ENCODE peak calls at places on chromosomes 3 and 15, in five cellular contexts. V is A549, J is IMR-90, D is HepG2, O is K562. I is an unnamed sample.

GRCh38 chr3:45665101-45665572 is 24.1 kb upstream of the SACM1L start:
- DNase-seq in J (peak), V (peak), O (peak), D (peak), I (peak)

GRCh38 chr15:78243491-78243941 is 9.2 kb upstream of the ACSBG1 start:
- DNase-seq in O (peak), V (no peak), J (peak), D (no peak), I (no peak)

GRCh38 chr15:73822998-73823397 is 50.4 kb upstream of the TBC1D21 start:
- DNase-seq in O (no peak), V (no peak), D (no peak), J (peak), I (no peak)

GRCh38 chr3:42581400-42581708 is 413 bp downstream of the SEC22C start:
- DNase-seq in V (no peak), D (no peak), J (no peak), O (no peak), I (no peak)

GRCh38 chr3:21484323-21485154 is 266.5 kb downstream of the ZNF385D start:
- DNase-seq in J (peak), D (peak), O (peak), V (peak), I (peak)

GRCh38 chr3:131020122-131020693 is 6.4 kb downstream of the ASTE1 start:
- DNase-seq in V (no peak), D (no peak), O (peak), J (no peak), I (no peak)

GRCh38 chr15:40155270-40155910 is 5.5 kb upstream of the BUB1B start:
- DNase-seq in O (no peak), J (no peak), V (no peak), D (no peak), I (no peak)

GRCh38 chr3:141059816-141060215 is 8.7 kb downstream of the SPSB4 start:
- DNase-seq in J (no peak), O (no peak), D (no peak), V (no peak), I (no peak)

GRCh38 chr15:43880406-43881184 is 53.8 kb downstream of the WDR76 start:
- DNase-seq in V (no peak), J (peak), O (no peak), D (no peak), I (no peak)

GRCh38 chr3:180683816-180684215 is 4.5 kb upstream of the CCDC39 start:
- DNase-seq in D (no peak), J (no peak), V (no peak), O (no peak), I (no peak)

GRCh38 chr3:109346099-109346498 is 8.8 kb upstream of the DPPA4 start:
- DNase-seq in V (no peak), O (no peak), D (no peak), J (no peak), I (no peak)

GRCh38 chr3:42605550-42606173 is 5.2 kb downstream of the NKTR start:
- DNase-seq in D (peak), O (peak), V (no peak), J (no peak), I (no peak)

GRCh38 chr15:80072285-80072684 is 12.8 kb downstream of the ZFAND6 start:
- DNase-seq in V (peak), J (peak), D (peak), O (peak), I (peak)

GRCh38 chr3:193563999-193564398 is 9.3 kb upstream of the ATP13A4 start:
- DNase-seq in J (no peak), D (peak), V (no peak), O (no peak), I (no peak)

GRCh38 chr15:41629883-41630282 is 30.3 kb upstream of the MGA start:
- DNase-seq in D (no peak), V (no peak), J (no peak), O (no peak), I (no peak)

GRCh38 chr15:90836296-90836871 is 32.0 kb upstream of the FURIN start:
- DNase-seq in V (peak), J (peak), D (peak), O (peak), I (no peak)

GRCh38 chr3:120791958-120792357 is 49.4 kb downstream of the GTF2E1 start:
- DNase-seq in J (peak), D (no peak), O (peak), V (peak), I (no peak)

GRCh38 chr3:189983612-189984011 is 137.1 kb downstream of the P3H2 start:
- DNase-seq in J (no peak), O (no peak), D (no peak), V (no peak), I (no peak)

GRCh38 chr3:187473778-187474406 is 105.7 kb downstream of the RTP4 start:
- DNase-seq in O (peak), J (no peak), D (no peak), V (no peak), I (no peak)

GRCh38 chr15:62566248-62566647 is 401.2 kb upstream of the C2CD4B start:
- DNase-seq in V (no peak), J (peak), D (no peak), O (no peak), I (no peak)

GRCh38 chr3:42442640-42443039 is 32.2 kb upstream of the LYZL4 start:
- DNase-seq in D (no peak), V (no peak), O (peak), J (no peak), I (no peak)

GRCh38 chr15:81265944-81266775 is 57.8 kb downstream of the STARD5 start:
- DNase-seq in V (peak), O (peak), J (peak), D (peak), I (no peak)

GRCh38 chr3:123540285-123540684 is 44.6 kb downstream of the HACD2 start:
- DNase-seq in J (peak), V (no peak), O (no peak), D (no peak), I (no peak)

GRCh38 chr15:56772868-56773639 is 39.7 kb upstream of the ZNF280D start:
- DNase-seq in V (no peak), O (no peak), J (peak), D (peak), I (no peak)
- TF ChIP-seq SMC3 in V (no peak), O (no peak), J (no peak), D (no peak), I (no peak)

GRCh38 chr3:184560531-184560930 is 1.1 kb upstream of the EPHB3 start:
- DNase-seq in D (no peak), V (no peak), O (no peak), J (no peak), I (no peak)

GRCh38 chr3:184560992-184561328 is 625 bp upstream of the EPHB3 start:
- DNase-seq in V (peak), D (no peak), J (no peak), O (no peak), I (no peak)

GRCh38 chr3:184562146-184562861 is 719 bp downstream of the EPHB3 start:
- DNase-seq in J (no peak), O (no peak), D (no peak), V (no peak), I (no peak)

GRCh38 chr3:184562875-184563568 is 1.4 kb downstream of the EPHB3 start:
- DNase-seq in J (peak), O (no peak), D (no peak), V (no peak), I (no peak)

GRCh38 chr3:184561329-184562145 is at the start of gene EPHB3:
- DNase-seq in J (peak), D (peak), O (peak), V (peak), I (peak)
- TF ChIP-seq POLR2A in J (peak), D (no peak), O (no peak), V (peak), I (no peak)

DNA sequence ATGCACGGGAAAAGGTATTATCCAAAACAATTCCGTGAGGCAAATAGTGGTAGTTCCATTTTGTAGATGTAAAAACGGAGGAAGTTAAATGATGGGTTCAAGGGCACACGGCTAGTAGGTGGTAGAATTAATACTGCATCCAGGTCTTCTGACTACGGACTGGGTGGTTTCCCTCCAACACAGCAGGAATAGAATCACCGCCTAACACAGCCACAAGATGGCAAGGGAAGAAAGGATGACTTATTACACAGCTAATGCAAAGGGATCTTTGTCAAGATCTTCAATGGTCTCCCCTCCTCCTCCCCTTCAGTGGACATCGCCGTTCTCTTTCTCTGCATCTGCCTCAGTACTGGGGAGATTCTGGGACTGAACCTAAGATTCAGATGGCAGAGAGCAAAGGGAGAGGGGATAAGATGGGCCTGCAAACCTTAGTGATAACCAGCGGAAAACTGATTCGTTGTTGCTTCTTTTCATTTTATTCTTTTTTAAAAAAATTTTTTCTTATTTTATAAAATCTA is 574 bp upstream of the TOPBP1 start:
- DNase-seq in J (peak), D (peak), O (peak), V (no peak), I (no peak)
- TF ChIP-seq SMC3 in J (no peak), D (peak), O (no peak), V (no peak), I (no peak)

DNA sequence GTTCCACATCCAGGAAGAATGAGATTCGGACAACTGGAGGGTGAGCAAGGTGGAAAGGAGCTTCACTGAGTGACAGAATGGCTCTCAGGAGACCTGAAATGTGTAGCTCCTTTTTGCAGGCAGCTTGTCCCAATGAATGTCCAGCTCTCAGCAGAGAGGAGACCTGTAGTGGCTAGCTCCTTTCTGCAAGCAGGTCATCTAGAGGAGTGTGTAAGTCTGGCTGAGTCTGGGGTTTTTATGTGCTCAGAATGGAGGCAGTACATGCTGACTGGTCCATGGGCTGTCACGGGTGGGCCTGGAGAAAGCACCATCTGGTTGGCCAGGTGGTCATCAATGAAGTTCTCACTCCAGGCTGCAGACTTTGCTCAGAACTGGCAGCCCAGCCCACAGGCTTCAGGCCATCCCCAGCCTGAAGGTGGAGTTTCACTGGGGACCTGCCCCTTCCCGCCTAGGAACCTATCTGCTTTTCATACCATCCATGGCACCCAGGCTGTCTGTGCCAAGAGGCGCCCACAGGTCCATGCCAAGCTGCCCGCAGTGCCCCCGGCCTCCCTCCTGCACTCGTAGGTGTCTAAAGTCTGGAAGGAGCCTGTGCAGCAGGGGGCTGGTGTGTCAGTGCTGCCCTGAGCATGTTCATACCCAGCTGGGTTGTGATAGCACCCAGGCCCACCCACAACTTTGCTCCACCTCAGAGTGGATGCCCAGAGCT is 276.6 kb downstream of the UBE2E2 start:
- DNase-seq in J (no peak), D (no peak), O (no peak), V (no peak), I (no peak)
- TF ChIP-seq POLR2A in J (no peak), D (no peak), O (no peak), V (no peak), I (no peak)

GRCh38 chr15:69209661-69210060 is 49.2 kb downstream of the GLCE start:
- DNase-seq in O (no peak), V (no peak), J (no peak), D (no peak), I (no peak)

GRCh38 chr15:69200773-69201745 is 40.6 kb downstream of the GLCE start:
- DNase-seq in V (no peak), O (no peak), J (no peak), D (no peak), I (no peak)

GRCh38 chr15:69210574-69210973 is 50.1 kb downstream of the GLCE start:
- DNase-seq in V (no peak), O (no peak), D (no peak), J (no peak), I (no peak)

DNA sequence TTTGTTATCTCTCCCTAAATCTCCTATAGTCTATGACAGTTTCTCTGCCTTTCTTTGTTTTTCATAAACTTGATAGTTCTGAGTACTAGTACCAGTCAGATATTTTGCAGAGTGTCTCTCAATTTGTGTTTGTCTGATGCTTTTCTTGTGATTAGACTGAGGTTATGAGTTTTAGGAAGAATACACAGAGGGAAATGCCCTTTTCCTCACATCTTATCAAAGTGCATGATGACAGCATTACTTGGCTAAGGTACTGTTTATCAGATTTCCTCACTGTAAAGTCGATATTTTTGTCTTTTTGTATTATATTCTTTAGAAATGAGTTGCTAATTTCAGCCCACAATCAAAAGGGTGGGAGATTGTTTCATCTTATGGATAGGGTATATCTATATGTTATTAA is 45.6 kb downstream of the GLCE start:
- DNase-seq in O (no peak), V (no peak), D (no peak), J (no peak), I (no peak)
- TF ChIP-seq SMC3 in O (no peak), V (no peak), D (no peak), J (no peak), I (no peak)

GRCh38 chr3:197949191-197949766 is 711 bp upstream of the RPL35A start:
- DNase-seq in V (no peak), D (no peak), O (peak), J (no peak), I (no peak)

GRCh38 chr3:197950661-197951029 is 655 bp downstream of the RPL35A start:
- DNase-seq in V (no peak), O (no peak), J (no peak), D (no peak), I (no peak)

GRCh38 chr3:197951392-197951990 is 1.5 kb downstream of the RPL35A start:
- DNase-seq in D (no peak), O (peak), V (no peak), J (no peak), I (no peak)

GRCh38 chr3:197952440-197952839 is 2.5 kb downstream of the RPL35A start:
- DNase-seq in J (no peak), O (no peak), D (no peak), V (no peak), I (no peak)

GRCh38 chr3:197949767-197950660 is at the start of gene RPL35A:
- DNase-seq in V (peak), O (peak), D (peak), J (peak), I (peak)
- TF ChIP-seq POLR2A in V (peak), O (peak), D (peak), J (peak), I (peak)

DNA sequence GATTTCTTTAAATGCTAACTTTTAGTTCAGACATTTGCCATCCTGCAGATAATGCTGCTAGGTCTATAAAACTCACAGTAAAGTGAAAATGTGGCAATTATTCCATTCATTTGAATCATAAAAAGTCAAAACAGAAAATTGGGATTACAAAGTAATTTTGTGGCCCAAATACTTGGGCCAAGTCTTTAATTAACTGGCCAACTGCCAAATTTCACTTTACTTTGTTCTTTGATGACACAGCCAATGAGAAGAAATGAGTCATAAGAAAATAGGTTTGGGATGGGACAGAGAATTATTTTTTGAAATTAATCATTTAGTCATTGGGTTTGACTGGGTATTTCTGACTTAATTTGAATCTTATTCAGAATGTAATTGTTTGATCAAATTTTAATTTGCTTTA is 89.8 kb upstream of the SLC2A2 start:
- DNase-seq in J (no peak), V (no peak), D (no peak), O (no peak), I (no peak)
- TF ChIP-seq SMC3 in J (no peak), V (no peak), D (no peak), O (no peak), I (no peak)

DNA sequence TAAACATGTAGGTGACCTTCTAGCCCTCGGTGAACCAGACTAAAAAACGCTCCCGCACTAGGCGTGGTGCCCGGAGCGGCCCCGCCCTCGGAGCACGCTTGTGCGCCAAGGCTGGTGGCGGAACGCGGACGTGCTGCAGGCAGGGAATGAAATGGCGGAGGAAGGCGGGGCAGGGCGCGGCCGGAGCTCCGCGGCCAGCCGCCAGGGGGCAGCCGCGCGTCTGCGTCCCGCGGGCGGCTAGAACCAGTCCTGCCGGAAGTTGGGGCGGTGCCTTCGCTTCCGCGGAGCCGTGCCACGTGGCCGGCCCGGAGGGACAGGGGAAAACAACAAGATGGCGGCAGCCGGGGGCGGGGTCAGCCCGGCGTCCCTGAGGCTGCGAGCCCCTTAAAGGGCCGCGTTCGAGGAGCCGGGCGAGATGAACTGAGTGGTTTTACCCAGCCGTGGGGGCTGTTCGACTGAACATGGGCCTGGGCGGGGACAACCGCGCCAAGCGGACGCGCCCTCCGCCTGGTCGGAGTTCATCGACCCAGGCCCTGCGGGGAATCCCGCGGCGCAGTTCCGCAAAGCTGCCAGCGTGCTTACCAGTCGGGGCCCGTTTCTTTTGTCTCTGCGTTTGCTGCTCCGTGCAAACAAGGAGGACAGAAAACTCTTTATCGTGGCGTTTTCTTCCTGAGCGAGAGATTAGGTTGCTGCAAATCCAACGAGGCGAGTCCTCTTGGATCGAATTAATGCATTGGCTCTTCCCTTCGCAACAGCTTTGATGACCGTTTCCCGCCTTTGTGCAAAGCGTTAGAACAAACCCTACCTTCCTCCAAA is 90.9 kb upstream of the CHD2 start:
- DNase-seq in J (peak), O (peak), D (peak), V (peak), I (peak)
- TF ChIP-seq POLR2A in J (peak), O (peak), D (peak), V (peak), I (peak)

GRCh38 chr3:55498520-55498919 is 11.4 kb upstream of the WNT5A start:
- DNase-seq in D (no peak), J (no peak), O (no peak), V (no peak), I (no peak)

GRCh38 chr3:55501905-55502304 is 14.8 kb upstream of the WNT5A start:
- DNase-seq in V (no peak), J (peak), D (no peak), O (no peak), I (no peak)

GRCh38 chr3:55497250-55497649 is 10.1 kb upstream of the WNT5A start:
- DNase-seq in D (no peak), O (no peak), V (no peak), J (no peak), I (no peak)

GRCh38 chr3:55505776-55506175 is 18.7 kb upstream of the WNT5A start:
- DNase-seq in D (no peak), V (no peak), J (no peak), O (no peak), I (no peak)

DNA sequence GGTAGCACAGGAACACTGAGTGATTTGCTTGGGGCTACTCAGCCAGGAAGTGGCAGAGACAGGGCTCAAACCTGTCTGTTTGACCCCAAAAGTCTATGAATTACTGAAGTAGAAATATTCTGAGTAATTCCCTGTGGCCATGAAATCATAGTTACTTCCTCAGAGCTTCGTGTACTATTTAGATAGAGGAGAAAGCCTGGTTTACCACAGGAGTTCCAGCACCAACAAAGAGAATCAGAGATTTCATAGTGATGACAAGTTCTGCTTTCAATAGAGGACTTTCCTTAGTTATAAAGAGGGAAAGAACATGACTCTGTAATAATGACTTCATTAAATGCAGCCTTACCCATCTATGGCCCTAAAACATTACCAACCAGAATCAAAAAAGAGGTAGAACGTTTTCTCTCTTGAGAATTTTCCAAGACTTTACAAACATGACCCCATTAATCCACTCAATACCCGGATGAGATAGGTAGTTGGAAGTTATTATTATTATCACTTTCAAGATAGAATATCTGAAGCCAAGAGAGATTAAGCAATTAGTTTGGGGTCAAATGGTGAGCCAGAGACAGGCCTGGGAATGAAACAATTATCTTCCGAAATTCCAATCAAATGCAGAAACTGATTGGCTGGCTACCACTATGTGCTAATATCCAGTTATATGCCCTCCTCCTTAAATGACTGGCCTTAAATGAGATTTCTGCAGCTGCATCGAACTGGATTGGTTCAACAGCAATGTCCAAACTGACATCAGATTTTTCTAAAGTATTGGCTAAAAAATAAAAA is 13.6 kb upstream of the WNT5A start:
- DNase-seq in O (no peak), D (no peak), V (no peak), J (peak), I (no peak)
- TF ChIP-seq SMC3 in O (no peak), D (no peak), V (no peak), J (no peak), I (no peak)